ENCODE peak calls at places on chromosomes 1 and 21, in six cellular contexts. N, B, X, R, Q and J are unnamed samples.
A peak's percentile ranks its signal among the peaks of the same experiment; 100 is the strongest.

GRCh38 chr1:199821029-199821779 is 206.3 kb upstream of the NR5A2 start:
- DNase-seq in N (no peak), B (peak; percentile 2), X (no peak), R (no peak), Q (no peak), J (no peak)

GRCh38 chr1:191405417-191405816 is 752.8 kb upstream of the RGS18 start:
- DNase-seq in N (no peak), B (no peak), X (no peak), R (no peak), Q (no peak), J (no peak)

GRCh38 chr1:41422306-41422705 is 61.1 kb downstream of the FOXO6 start:
- DNase-seq in N (no peak), B (no peak), X (no peak), R (no peak), Q (no peak), J (no peak)

GRCh38 chr1:91809267-91809666 is 76.7 kb downstream of the TGFBR3 start:
- DNase-seq in N (peak; percentile 57), B (no peak), X (peak; percentile 48), R (no peak), Q (no peak), J (no peak)

GRCh38 chr1:214380986-214381695 is 100.2 kb downstream of the SMYD2 start:
- DNase-seq in N (no peak), B (no peak), X (no peak), R (no peak), Q (no peak), J (no peak)

GRCh38 chr1:24688621-24689195 is 45.6 kb downstream of the SRRM1 start:
- DNase-seq in N (peak; percentile 61), B (peak; percentile 84), X (peak; percentile 78), R (peak; percentile 84), Q (peak; percentile 70), J (peak; percentile 85)

GRCh38 chr1:63152572-63152971 is 169.8 kb upstream of the FOXD3 start:
- DNase-seq in N (no peak), B (no peak), X (no peak), R (no peak), Q (no peak), J (no peak)

GRCh38 chr1:56435434-56436337 is 143.7 kb downstream of the PLPP3 start:
- DNase-seq in N (no peak), B (peak; percentile 85), X (no peak), R (peak; percentile 78), Q (peak; percentile 75), J (no peak)

GRCh38 chr1:89754518-89754917 is 66.3 kb upstream of the LRRC8D start:
- DNase-seq in N (peak; percentile 63), B (no peak), X (peak; percentile 59), R (no peak), Q (no peak), J (no peak)

GRCh38 chr1:30472009-30472408 is 251.4 kb downstream of the MATN1 start:
- DNase-seq in N (no peak), B (no peak), X (no peak), R (no peak), Q (no peak), J (no peak)

GRCh38 chr1:229970714-229971113 is 96.3 kb upstream of the GALNT2 start:
- DNase-seq in N (no peak), B (no peak), X (no peak), R (no peak), Q (no peak), J (no peak)

GRCh38 chr1:82086739-82087138 is 286.0 kb downstream of the ADGRL2 start:
- DNase-seq in N (no peak), B (peak; percentile 19), X (peak; percentile 21), R (no peak), Q (no peak), J (no peak)

GRCh38 chr21:34715985-34716596 is 47.3 kb downstream of the CLIC6 start:
- DNase-seq in N (no peak), B (no peak), X (no peak), R (no peak), Q (no peak), J (no peak)

GRCh38 chr1:2979191-2980072 is 41.8 kb upstream of the ACTRT2 start:
- DNase-seq in N (no peak), B (no peak), X (no peak), R (no peak), Q (no peak), J (no peak)

GRCh38 chr1:87151500-87152421 is 176.9 kb upstream of the LMO4 start:
- DNase-seq in N (peak; percentile 58), B (peak; percentile 85), X (peak; percentile 57), R (peak; percentile 85), Q (peak; percentile 60), J (peak; percentile 82)

GRCh38 chr1:24300971-24301370 is 18.2 kb upstream of the GRHL3 start:
- DNase-seq in N (no peak), B (no peak), X (no peak), R (no peak), Q (no peak), J (no peak)

GRCh38 chr1:93617670-93618488 is 63.8 kb downstream of the BCAR3 start:
- DNase-seq in N (no peak), B (peak; percentile 52), X (no peak), R (no peak), Q (no peak), J (no peak)

GRCh38 chr1:199460933-199461332 is 566.6 kb upstream of the NR5A2 start:
- DNase-seq in N (peak; percentile 13), B (peak; percentile 5), X (peak; percentile 28), R (no peak), Q (no peak), J (no peak)

GRCh38 chr1:17060129-17060868 is 6.5 kb upstream of the SDHB start:
- DNase-seq in N (no peak), B (no peak), X (no peak), R (no peak), Q (no peak), J (no peak)

GRCh38 chr1:107493111-107493716 is 352.4 kb downstream of the NTNG1 start:
- DNase-seq in N (no peak), B (no peak), X (no peak), R (no peak), Q (no peak), J (no peak)

GRCh38 chr1:99766378-99766800 is at the start of gene FRRS1:
- DNase-seq in N (peak; percentile 64), B (peak; percentile 91), X (peak; percentile 70), R (peak; percentile 72), Q (peak; percentile 31), J (peak; percentile 29)

GRCh38 chr1:117826119-117826518 is 103.3 kb downstream of the GDAP2 start:
- DNase-seq in N (no peak), B (no peak), X (no peak), R (no peak), Q (no peak), J (no peak)

GRCh38 chr1:7248402-7248805 is 463.1 kb downstream of the CAMTA1 start:
- DNase-seq in N (no peak), B (no peak), X (no peak), R (no peak), Q (no peak), J (no peak)

GRCh38 chr1:157363660-157364140 is 188.6 kb downstream of the FCRL5 start:
- DNase-seq in N (peak; percentile 22), B (peak; percentile 73), X (peak; percentile 52), R (peak; percentile 78), Q (no peak), J (peak; percentile 33)

GRCh38 chr1:42703888-42704464 is 21.8 kb downstream of the YBX1 start:
- DNase-seq in N (no peak), B (no peak), X (no peak), R (no peak), Q (no peak), J (no peak)

GRCh38 chr21:43973634-43973955 is 38.5 kb upstream of the TRAPPC10 start:
- DNase-seq in N (no peak), B (no peak), X (no peak), R (no peak), Q (no peak), J (no peak)

GRCh38 chr1:149884433-149885363 is 14.7 kb upstream of the BOLA1 start:
- DNase-seq in N (peak; percentile 30), B (peak; percentile 74), X (peak; percentile 56), R (no peak), Q (no peak), J (no peak)

GRCh38 chr1:28323720-28324119 is 5.1 kb upstream of the MED18 start:
- DNase-seq in N (no peak), B (no peak), X (no peak), R (no peak), Q (no peak), J (no peak)

GRCh38 chr1:28328228-28328648 is 602 bp upstream of the MED18 start:
- DNase-seq in N (no peak), B (no peak), X (no peak), R (no peak), Q (no peak), J (no peak)

GRCh38 chr1:28326980-28327379 is 1.9 kb upstream of the MED18 start:
- DNase-seq in N (peak; percentile 12), B (no peak), X (no peak), R (no peak), Q (no peak), J (no peak)

GRCh38 chr1:28326505-28326904 is 2.3 kb upstream of the MED18 start:
- DNase-seq in N (no peak), B (no peak), X (no peak), R (no peak), Q (no peak), J (no peak)

GRCh38 chr1:28329395-28330153 is 734 bp downstream of the MED18 start:
- DNase-seq in N (peak; percentile 21), B (peak; percentile 74), X (peak; percentile 60), R (peak; percentile 53), Q (no peak), J (no peak)
- H3K23ac ChIP-seq in N (peak overlapping the region; percentile 14), B (no peak overlapping the region), X (no peak overlapping the region), R (no peak overlapping the region), Q (no peak overlapping the region), J (no peak overlapping the region)

DNA sequence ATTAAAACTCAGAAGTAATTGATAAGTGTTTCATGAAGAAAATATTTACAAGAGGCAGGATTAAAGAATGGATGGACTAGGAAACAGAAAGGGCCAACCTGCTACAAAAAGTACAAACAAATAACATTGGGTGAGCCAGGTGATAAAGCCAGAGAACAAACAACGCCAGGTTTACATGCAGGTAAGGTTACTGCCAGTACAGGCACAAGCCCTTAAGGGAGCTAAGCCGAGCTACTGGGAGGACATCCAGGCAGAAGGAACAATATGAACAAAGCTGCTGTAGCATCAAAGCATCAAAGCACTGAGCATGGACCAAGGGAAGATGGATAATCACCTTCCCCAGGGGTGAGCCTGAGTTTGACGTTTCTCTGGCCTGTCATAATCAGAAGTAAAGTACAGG is 380.7 kb downstream of the SEC16B start:
- DNase-seq in N (no peak), B (no peak), X (no peak), R (no peak), Q (no peak), J (no peak)
- H3K23ac ChIP-seq in N (no peak overlapping the region), B (no peak overlapping the region), X (no peak overlapping the region), R (no peak overlapping the region), Q (peak overlapping the region; percentile 12), J (no peak overlapping the region)

GRCh38 chr1:18918417-18918816 is 16.1 kb upstream of the ALDH4A1 start:
- DNase-seq in N (no peak), B (no peak), X (no peak), R (no peak), Q (no peak), J (no peak)
- H3K23ac ChIP-seq in N (no peak overlapping the region), B (no peak overlapping the region), X (no peak overlapping the region), R (no peak overlapping the region), Q (peak overlapping the region; percentile 23), J (no peak overlapping the region)

DNA sequence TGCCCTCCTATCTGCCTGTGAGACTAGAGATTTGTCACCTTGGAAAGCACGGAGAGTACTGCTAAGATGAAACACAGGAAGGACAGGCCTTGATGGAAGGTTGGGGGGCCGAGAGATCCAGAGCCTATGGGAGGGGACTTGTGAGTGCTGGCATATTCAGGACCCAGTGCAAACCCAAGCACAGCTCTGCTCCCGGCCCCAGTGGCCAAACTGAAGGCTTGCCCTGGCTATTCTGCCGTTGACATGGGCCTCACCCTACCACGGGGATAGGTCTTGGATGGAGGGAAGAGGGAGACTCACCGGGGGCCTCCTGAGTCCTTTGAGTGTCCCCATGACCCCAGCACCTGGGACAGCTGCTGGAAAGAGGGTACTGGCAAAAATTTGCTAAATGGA is 4.6 kb upstream of the EVA1B start:
- DNase-seq in N (no peak), B (no peak), X (no peak), R (no peak), Q (no peak), J (no peak)
- H3K23ac ChIP-seq in N (no peak overlapping the region), B (no peak overlapping the region), X (no peak overlapping the region), R (no peak overlapping the region), Q (peak overlapping the region; percentile 76), J (no peak overlapping the region)